ENCODE peak calls at places on chromosomes 13 and 19, in ten cellular contexts. One of them, this sample, is unnamed.

GRCh38 chr13:29361716-29362115 is 233.8 kb downstream of the SLC7A1 start:
- DNase-seq in adrenal gland: peak
- DNase-seq in fibroblast of mammary gland: no peak
- DNase-seq in neural crest cell: no peak
- DNase-seq in B cell: no peak
- DNase-seq in tibial artery: no peak
- DNase-seq in mucosa of descending colon: no peak
- DNase-seq in Calu3: no peak
- DNase-seq in right lobe of liver: no peak
- DNase-seq in activated CD8-positive, alpha-beta T cell treated with anti-CD3 and anti-CD28 coated beads for 36 hours: no peak
- DNase-seq in this sample: no peak

GRCh38 chr13:20446900-20447299 is 78.8 kb downstream of the CRYL1 start:
- DNase-seq in neural crest cell: no peak
- DNase-seq in mucosa of descending colon: no peak
- DNase-seq in right lobe of liver: no peak
- DNase-seq in B cell: no peak
- DNase-seq in fibroblast of mammary gland: peak
- DNase-seq in Calu3: no peak
- DNase-seq in activated CD8-positive, alpha-beta T cell treated with anti-CD3 and anti-CD28 coated beads for 36 hours: no peak
- DNase-seq in adrenal gland: no peak
- DNase-seq in tibial artery: no peak
- DNase-seq in this sample: no peak

GRCh38 chr13:59409211-59409610 is 754.5 kb downstream of the DIAPH3 start:
- DNase-seq in right lobe of liver: no peak
- DNase-seq in neural crest cell: no peak
- DNase-seq in fibroblast of mammary gland: no peak
- DNase-seq in B cell: no peak
- DNase-seq in activated CD8-positive, alpha-beta T cell treated with anti-CD3 and anti-CD28 coated beads for 36 hours: no peak
- DNase-seq in Calu3: no peak
- DNase-seq in tibial artery: no peak
- DNase-seq in adrenal gland: peak
- DNase-seq in mucosa of descending colon: no peak
- DNase-seq in this sample: no peak

GRCh38 chr13:102729560-102730275 is 34.9 kb upstream of the METTL21C start:
- DNase-seq in B cell: no peak
- DNase-seq in activated CD8-positive, alpha-beta T cell treated with anti-CD3 and anti-CD28 coated beads for 36 hours: no peak
- DNase-seq in adrenal gland: no peak
- DNase-seq in right lobe of liver: no peak
- DNase-seq in tibial artery: no peak
- DNase-seq in mucosa of descending colon: no peak
- DNase-seq in neural crest cell: no peak
- DNase-seq in Calu3: no peak
- DNase-seq in fibroblast of mammary gland: peak
- DNase-seq in this sample: no peak

GRCh38 chr13:44622259-44622658 is 46.1 kb upstream of the TSC22D1 start:
- DNase-seq in neural crest cell: no peak
- DNase-seq in mucosa of descending colon: no peak
- DNase-seq in fibroblast of mammary gland: no peak
- DNase-seq in Calu3: no peak
- DNase-seq in right lobe of liver: no peak
- DNase-seq in adrenal gland: no peak
- DNase-seq in activated CD8-positive, alpha-beta T cell treated with anti-CD3 and anti-CD28 coated beads for 36 hours: no peak
- DNase-seq in B cell: no peak
- DNase-seq in tibial artery: no peak
- DNase-seq in this sample: no peak

GRCh38 chr13:91482427-91482826 is 84.0 kb downstream of the GPC5 start:
- DNase-seq in fibroblast of mammary gland: no peak
- DNase-seq in mucosa of descending colon: no peak
- DNase-seq in Calu3: no peak
- DNase-seq in tibial artery: no peak
- DNase-seq in neural crest cell: no peak
- DNase-seq in right lobe of liver: no peak
- DNase-seq in adrenal gland: no peak
- DNase-seq in activated CD8-positive, alpha-beta T cell treated with anti-CD3 and anti-CD28 coated beads for 36 hours: no peak
- DNase-seq in B cell: no peak
- DNase-seq in this sample: no peak

GRCh38 chr19:42189133-42189532 is 28.3 kb downstream of the DEDD2 start:
- DNase-seq in fibroblast of mammary gland: no peak
- DNase-seq in adrenal gland: no peak
- DNase-seq in mucosa of descending colon: no peak
- DNase-seq in B cell: no peak
- DNase-seq in neural crest cell: no peak
- DNase-seq in tibial artery: no peak
- DNase-seq in Calu3: no peak
- DNase-seq in right lobe of liver: no peak
- DNase-seq in activated CD8-positive, alpha-beta T cell treated with anti-CD3 and anti-CD28 coated beads for 36 hours: no peak
- DNase-seq in this sample: no peak

GRCh38 chr19:15516363-15516762 is 8.0 kb downstream of the CYP4F22 start:
- DNase-seq in activated CD8-positive, alpha-beta T cell treated with anti-CD3 and anti-CD28 coated beads for 36 hours: no peak
- DNase-seq in neural crest cell: no peak
- DNase-seq in right lobe of liver: no peak
- DNase-seq in fibroblast of mammary gland: no peak
- DNase-seq in tibial artery: no peak
- DNase-seq in Calu3: no peak
- DNase-seq in B cell: no peak
- DNase-seq in adrenal gland: no peak
- DNase-seq in mucosa of descending colon: no peak
- DNase-seq in this sample: no peak

GRCh38 chr13:29538625-29538976 is 56.9 kb downstream of the SLC7A1 start:
- DNase-seq in activated CD8-positive, alpha-beta T cell treated with anti-CD3 and anti-CD28 coated beads for 36 hours: no peak
- DNase-seq in neural crest cell: no peak
- DNase-seq in Calu3: no peak
- DNase-seq in fibroblast of mammary gland: no peak
- DNase-seq in adrenal gland: no peak
- DNase-seq in B cell: no peak
- DNase-seq in tibial artery: no peak
- DNase-seq in right lobe of liver: no peak
- DNase-seq in mucosa of descending colon: no peak
- DNase-seq in this sample: no peak

GRCh38 chr13:26112843-26113242 is 61.0 kb upstream of the SHISA2 start:
- DNase-seq in mucosa of descending colon: no peak
- DNase-seq in B cell: no peak
- DNase-seq in adrenal gland: no peak
- DNase-seq in Calu3: no peak
- DNase-seq in activated CD8-positive, alpha-beta T cell treated with anti-CD3 and anti-CD28 coated beads for 36 hours: no peak
- DNase-seq in fibroblast of mammary gland: no peak
- DNase-seq in tibial artery: no peak
- DNase-seq in right lobe of liver: no peak
- DNase-seq in neural crest cell: no peak
- DNase-seq in this sample: no peak

GRCh38 chr19:41882568-41883462 is at the start of gene ARHGEF1:
- DNase-seq in activated CD8-positive, alpha-beta T cell treated with anti-CD3 and anti-CD28 coated beads for 36 hours: peak
- DNase-seq in B cell: peak
- DNase-seq in tibial artery: peak
- DNase-seq in adrenal gland: peak
- DNase-seq in mucosa of descending colon: peak
- DNase-seq in Calu3: peak
- DNase-seq in neural crest cell: no peak
- DNase-seq in right lobe of liver: peak
- DNase-seq in fibroblast of mammary gland: no peak
- DNase-seq in this sample: peak

GRCh38 chr13:31274345-31274870 is 74.6 kb downstream of the B3GLCT start:
- DNase-seq in activated CD8-positive, alpha-beta T cell treated with anti-CD3 and anti-CD28 coated beads for 36 hours: no peak
- DNase-seq in adrenal gland: no peak
- DNase-seq in fibroblast of mammary gland: no peak
- DNase-seq in Calu3: no peak
- DNase-seq in tibial artery: no peak
- DNase-seq in right lobe of liver: no peak
- DNase-seq in mucosa of descending colon: no peak
- DNase-seq in B cell: no peak
- DNase-seq in neural crest cell: peak
- DNase-seq in this sample: no peak

GRCh38 chr19:39265321-39265916 is 2.8 kb upstream of the IFNL2 start:
- DNase-seq in adrenal gland: no peak
- DNase-seq in right lobe of liver: no peak
- DNase-seq in Calu3: no peak
- DNase-seq in mucosa of descending colon: no peak
- DNase-seq in tibial artery: no peak
- DNase-seq in activated CD8-positive, alpha-beta T cell treated with anti-CD3 and anti-CD28 coated beads for 36 hours: no peak
- DNase-seq in fibroblast of mammary gland: no peak
- DNase-seq in B cell: no peak
- DNase-seq in neural crest cell: no peak
- DNase-seq in this sample: no peak

GRCh38 chr19:53549354-53549753 is 11.4 kb downstream of the ZNF331 start:
- DNase-seq in fibroblast of mammary gland: peak
- DNase-seq in activated CD8-positive, alpha-beta T cell treated with anti-CD3 and anti-CD28 coated beads for 36 hours: no peak
- DNase-seq in mucosa of descending colon: no peak
- DNase-seq in right lobe of liver: no peak
- DNase-seq in Calu3: no peak
- DNase-seq in B cell: no peak
- DNase-seq in neural crest cell: no peak
- DNase-seq in tibial artery: no peak
- DNase-seq in adrenal gland: no peak
- DNase-seq in this sample: no peak

GRCh38 chr13:49308977-49309408 is 61.3 kb downstream of the CDADC1 start:
- DNase-seq in mucosa of descending colon: no peak
- DNase-seq in tibial artery: peak
- DNase-seq in activated CD8-positive, alpha-beta T cell treated with anti-CD3 and anti-CD28 coated beads for 36 hours: no peak
- DNase-seq in fibroblast of mammary gland: peak
- DNase-seq in neural crest cell: no peak
- DNase-seq in adrenal gland: no peak
- DNase-seq in Calu3: no peak
- DNase-seq in right lobe of liver: peak
- DNase-seq in B cell: no peak
- DNase-seq in this sample: no peak

GRCh38 chr19:38743394-38744297 is 628 bp downstream of the CAPN12 start:
- DNase-seq in right lobe of liver: no peak
- DNase-seq in Calu3: no peak
- DNase-seq in activated CD8-positive, alpha-beta T cell treated with anti-CD3 and anti-CD28 coated beads for 36 hours: no peak
- DNase-seq in adrenal gland: no peak
- DNase-seq in neural crest cell: no peak
- DNase-seq in mucosa of descending colon: no peak
- DNase-seq in fibroblast of mammary gland: no peak
- DNase-seq in B cell: no peak
- DNase-seq in tibial artery: no peak
- DNase-seq in this sample: no peak

GRCh38 chr19:30719189-30719990 is 347.2 kb downstream of the ZNF536 start:
- DNase-seq in adrenal gland: peak
- DNase-seq in right lobe of liver: peak
- DNase-seq in mucosa of descending colon: peak
- DNase-seq in activated CD8-positive, alpha-beta T cell treated with anti-CD3 and anti-CD28 coated beads for 36 hours: peak
- DNase-seq in B cell: no peak
- DNase-seq in fibroblast of mammary gland: peak
- DNase-seq in Calu3: peak
- DNase-seq in neural crest cell: peak
- DNase-seq in tibial artery: no peak
- DNase-seq in this sample: peak
- TF ChIP-seq CTCF in adrenal gland: no peak
- TF ChIP-seq CTCF in right lobe of liver: peak
- TF ChIP-seq CTCF in mucosa of descending colon: no peak
- TF ChIP-seq CTCF in activated CD8-positive, alpha-beta T cell treated with anti-CD3 and anti-CD28 coated beads for 36 hours: no peak
- TF ChIP-seq CTCF in B cell: no peak
- TF ChIP-seq CTCF in fibroblast of mammary gland: no peak
- TF ChIP-seq CTCF in Calu3: no peak
- TF ChIP-seq CTCF in neural crest cell: no peak
- TF ChIP-seq CTCF in tibial artery: no peak
- TF ChIP-seq CTCF in this sample: no peak

GRCh38 chr19:4693078-4693350 is 22.9 kb upstream of the MYDGF start:
- DNase-seq in B cell: no peak
- DNase-seq in Calu3: no peak
- DNase-seq in fibroblast of mammary gland: no peak
- DNase-seq in tibial artery: no peak
- DNase-seq in mucosa of descending colon: no peak
- DNase-seq in adrenal gland: no peak
- DNase-seq in activated CD8-positive, alpha-beta T cell treated with anti-CD3 and anti-CD28 coated beads for 36 hours: no peak
- DNase-seq in right lobe of liver: no peak
- DNase-seq in neural crest cell: no peak
- DNase-seq in this sample: no peak
- TF ChIP-seq CTCF in B cell: no peak
- TF ChIP-seq CTCF in Calu3: no peak
- TF ChIP-seq CTCF in fibroblast of mammary gland: no peak
- TF ChIP-seq CTCF in tibial artery: no peak
- TF ChIP-seq CTCF in mucosa of descending colon: no peak
- TF ChIP-seq CTCF in adrenal gland: no peak
- TF ChIP-seq CTCF in activated CD8-positive, alpha-beta T cell treated with anti-CD3 and anti-CD28 coated beads for 36 hours: no peak
- TF ChIP-seq CTCF in right lobe of liver: no peak
- TF ChIP-seq CTCF in neural crest cell: no peak
- TF ChIP-seq CTCF in this sample: no peak

DNA sequence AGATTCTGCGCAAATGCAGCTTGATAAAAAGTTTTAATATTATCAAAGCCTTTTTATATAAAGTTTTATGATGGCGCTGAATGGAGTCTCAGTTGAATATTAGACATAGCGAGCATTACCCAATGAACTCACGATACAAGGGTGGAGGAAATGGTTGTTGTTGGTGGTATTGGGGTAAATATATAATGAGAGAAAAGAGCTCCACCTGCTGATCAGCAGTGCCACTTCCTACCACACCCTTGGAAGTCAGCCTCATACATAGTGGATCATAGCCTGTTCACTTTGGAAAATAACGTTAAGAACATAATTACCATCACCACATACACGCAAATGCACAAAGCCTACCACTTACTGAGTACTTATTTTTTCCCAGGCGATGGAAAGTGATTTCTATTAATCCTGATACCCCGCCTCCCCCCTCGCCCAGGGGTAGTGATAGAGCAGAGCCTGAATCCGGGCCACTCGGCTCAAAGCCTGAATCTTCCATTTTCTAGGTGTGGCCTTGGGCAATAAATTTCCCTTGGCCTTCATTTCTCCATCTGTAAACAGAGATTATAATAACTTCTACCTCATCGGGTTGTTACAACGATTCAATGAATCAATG is 358.3 kb downstream of the KLF5 start:
- DNase-seq in right lobe of liver: no peak
- DNase-seq in Calu3: no peak
- DNase-seq in neural crest cell: no peak
- DNase-seq in tibial artery: no peak
- DNase-seq in adrenal gland: no peak
- DNase-seq in fibroblast of mammary gland: peak
- DNase-seq in mucosa of descending colon: no peak
- DNase-seq in activated CD8-positive, alpha-beta T cell treated with anti-CD3 and anti-CD28 coated beads for 36 hours: no peak
- DNase-seq in B cell: no peak
- DNase-seq in this sample: no peak
- TF ChIP-seq CTCF in right lobe of liver: peak
- TF ChIP-seq CTCF in Calu3: no peak
- TF ChIP-seq CTCF in neural crest cell: peak
- TF ChIP-seq CTCF in tibial artery: no peak
- TF ChIP-seq CTCF in adrenal gland: no peak
- TF ChIP-seq CTCF in fibroblast of mammary gland: peak
- TF ChIP-seq CTCF in mucosa of descending colon: no peak
- TF ChIP-seq CTCF in activated CD8-positive, alpha-beta T cell treated with anti-CD3 and anti-CD28 coated beads for 36 hours: no peak
- TF ChIP-seq CTCF in B cell: no peak
- TF ChIP-seq CTCF in this sample: no peak

DNA sequence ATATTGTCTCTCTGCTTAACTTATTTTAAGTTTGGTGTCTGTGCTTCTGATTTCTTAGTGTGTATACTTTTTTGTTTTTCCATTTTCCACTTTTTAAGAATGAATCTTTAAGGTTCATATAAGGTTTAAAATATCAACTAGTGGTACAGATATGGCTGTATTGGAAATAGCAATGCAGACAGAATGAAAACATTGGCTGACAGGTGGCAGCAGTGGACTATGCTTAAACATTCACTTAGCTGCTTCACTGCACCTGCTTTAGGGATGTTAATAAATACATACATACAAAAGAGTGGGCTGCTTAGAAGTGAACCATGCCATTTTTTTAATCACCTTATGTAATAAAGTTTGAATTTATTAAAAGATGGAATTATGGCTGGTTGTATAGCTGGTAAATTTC is 27.3 kb downstream of the TM9SF2 start:
- DNase-seq in neural crest cell: no peak
- DNase-seq in activated CD8-positive, alpha-beta T cell treated with anti-CD3 and anti-CD28 coated beads for 36 hours: peak
- DNase-seq in adrenal gland: no peak
- DNase-seq in fibroblast of mammary gland: no peak
- DNase-seq in mucosa of descending colon: peak
- DNase-seq in B cell: no peak
- DNase-seq in right lobe of liver: no peak
- DNase-seq in tibial artery: no peak
- DNase-seq in Calu3: no peak
- DNase-seq in this sample: peak
- TF ChIP-seq CTCF in neural crest cell: peak
- TF ChIP-seq CTCF in activated CD8-positive, alpha-beta T cell treated with anti-CD3 and anti-CD28 coated beads for 36 hours: no peak
- TF ChIP-seq CTCF in adrenal gland: no peak
- TF ChIP-seq CTCF in fibroblast of mammary gland: no peak
- TF ChIP-seq CTCF in mucosa of descending colon: no peak
- TF ChIP-seq CTCF in B cell: peak
- TF ChIP-seq CTCF in right lobe of liver: peak
- TF ChIP-seq CTCF in tibial artery: no peak
- TF ChIP-seq CTCF in Calu3: no peak
- TF ChIP-seq CTCF in this sample: peak